ENCODE peak calls at places on chromosomes 3 and 15, in four cellular contexts. One of them, this sample, is unnamed.

GRCh38 chr3:62546266-62546665 is 172.9 kb upstream of the FEZF2 start:
- ATAC-seq in HCT116: no peak
- ATAC-seq in GM12878: no peak
- ATAC-seq in Panc1: no peak
- ATAC-seq in this sample: no peak

GRCh38 chr15:87645723-87646122 is 610.8 kb downstream of the NTRK3 start:
- ATAC-seq in GM12878: no peak
- ATAC-seq in Panc1: no peak
- ATAC-seq in HCT116: no peak
- ATAC-seq in this sample: no peak

GRCh38 chr15:74383695-74384565 is 16.5 kb upstream of the CYP11A1 start:
- ATAC-seq in GM12878: peak; percentile 67
- ATAC-seq in HCT116: peak; percentile 27
- ATAC-seq in Panc1: no peak
- ATAC-seq in this sample: no peak

GRCh38 chr15:23910030-23910429 is 222.9 kb upstream of the NDN start:
- ATAC-seq in GM12878: no peak
- ATAC-seq in HCT116: no peak
- ATAC-seq in Panc1: no peak
- ATAC-seq in this sample: no peak

GRCh38 chr3:51394541-51394940 is 3.5 kb downstream of the RBM15B start:
- ATAC-seq in GM12878: no peak
- ATAC-seq in Panc1: no peak
- ATAC-seq in HCT116: no peak
- ATAC-seq in this sample: no peak

GRCh38 chr15:93965491-93965890 is 265.9 kb upstream of the MCTP2 start:
- ATAC-seq in Panc1: no peak
- ATAC-seq in GM12878: no peak
- ATAC-seq in HCT116: no peak
- ATAC-seq in this sample: no peak

GRCh38 chr3:125057186-125057850 is 1.5 kb upstream of the HEG1 start:
- ATAC-seq in HCT116: no peak
- ATAC-seq in Panc1: peak; percentile 12
- ATAC-seq in GM12878: no peak
- ATAC-seq in this sample: peak; percentile 19

GRCh38 chr3:81734742-81735141 is 26.7 kb downstream of the GBE1 start:
- ATAC-seq in HCT116: peak; percentile 40
- ATAC-seq in GM12878: no peak
- ATAC-seq in Panc1: no peak
- ATAC-seq in this sample: no peak

GRCh38 chr3:39141211-39141995 is 12.0 kb downstream of the CSRNP1 start:
- ATAC-seq in Panc1: no peak
- ATAC-seq in GM12878: peak; percentile 39
- ATAC-seq in HCT116: peak; percentile 88
- ATAC-seq in this sample: peak; percentile 29

GRCh38 chr3:125136966-125137365 is 75.6 kb downstream of the SLC12A8 start:
- ATAC-seq in Panc1: no peak
- ATAC-seq in GM12878: no peak
- ATAC-seq in HCT116: no peak
- ATAC-seq in this sample: no peak

GRCh38 chr15:52186651-52187486 is 4.3 kb downstream of the GNB5 start:
- ATAC-seq in HCT116: no peak
- ATAC-seq in Panc1: no peak
- ATAC-seq in GM12878: no peak
- ATAC-seq in this sample: peak; percentile 67

GRCh38 chr3:61805510-61806080 is 244.2 kb downstream of the PTPRG start:
- ATAC-seq in GM12878: peak; percentile 46
- ATAC-seq in Panc1: no peak
- ATAC-seq in HCT116: no peak
- ATAC-seq in this sample: peak; percentile 31

GRCh38 chr3:144771401-144771870 is 799.8 kb downstream of the DIPK2A start:
- ATAC-seq in Panc1: no peak
- ATAC-seq in HCT116: no peak
- ATAC-seq in GM12878: no peak
- ATAC-seq in this sample: no peak

DNA sequence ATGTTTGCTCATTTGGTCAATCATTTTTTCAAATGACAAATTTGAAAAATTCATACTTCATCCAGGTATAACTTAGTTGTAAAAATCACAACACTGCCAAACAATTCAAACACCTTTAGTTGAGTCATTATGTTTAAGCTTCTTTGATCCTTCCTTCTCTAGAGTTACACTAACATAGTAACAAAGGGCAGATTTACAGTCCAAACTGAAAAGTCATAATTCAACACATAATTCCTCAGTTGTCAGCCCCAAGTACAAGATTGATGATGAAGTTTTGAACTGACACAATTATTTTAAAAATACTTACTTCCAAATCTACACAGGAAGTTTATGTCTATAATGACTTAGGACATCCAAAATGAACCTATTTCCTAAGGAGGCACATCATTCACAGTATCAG is 264.1 kb downstream of the LSAMP start:
- ATAC-seq in GM12878: no peak
- ATAC-seq in HCT116: no peak
- ATAC-seq in Panc1: no peak
- ATAC-seq in this sample: no peak
- TF ChIP-seq POLR2AphosphoS5 in GM12878: no peak
- TF ChIP-seq POLR2AphosphoS5 in HCT116: no peak
- TF ChIP-seq POLR2AphosphoS5 in Panc1: no peak
- TF ChIP-seq POLR2AphosphoS5 in this sample: no peak

DNA sequence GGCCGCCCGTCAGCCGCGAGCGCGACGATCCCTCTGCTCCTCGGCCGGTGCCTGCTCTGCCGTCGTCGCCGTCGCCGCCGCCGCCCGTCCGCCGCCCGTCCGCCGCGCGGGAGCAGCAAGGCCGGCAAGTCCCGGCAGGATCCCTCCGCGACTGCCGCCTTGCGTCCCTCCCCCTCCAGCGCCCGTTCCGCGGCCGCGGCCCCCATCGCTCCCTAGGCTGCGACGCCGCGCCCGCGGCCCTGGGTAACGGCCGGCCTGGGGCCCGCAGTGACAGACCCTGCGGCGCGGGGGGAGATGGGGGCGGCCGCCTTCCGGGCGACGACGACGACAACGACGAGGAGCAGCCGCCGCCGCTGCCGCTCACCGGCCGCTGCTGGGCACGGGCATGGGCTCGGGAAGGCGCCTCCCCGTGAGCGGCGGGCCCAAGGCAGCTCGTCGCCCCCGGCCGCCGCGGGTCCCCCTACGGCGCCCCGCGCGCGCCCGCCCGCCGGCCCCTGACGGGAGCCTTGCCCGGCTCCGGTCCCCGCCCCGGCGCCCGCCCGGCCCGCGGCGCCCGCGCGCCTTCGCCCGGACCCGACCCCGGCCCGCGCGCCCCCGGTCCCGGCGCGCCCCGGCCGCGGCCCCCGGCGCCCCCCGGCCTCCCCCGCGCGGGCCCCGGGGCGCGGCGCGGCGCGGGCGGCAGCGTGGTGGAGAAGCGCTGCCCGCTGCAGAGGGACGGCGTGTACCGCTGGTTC is 177.5 kb downstream of the OR4M2 start:
- ATAC-seq in HCT116: no peak
- ATAC-seq in Panc1: no peak
- ATAC-seq in GM12878: no peak
- ATAC-seq in this sample: no peak
- H3K4me1 ChIP-seq in HCT116: no peaks in the 10 kb centered on the region
- H3K4me1 ChIP-seq in Panc1: no peaks in the 10 kb centered on the region
- H3K4me1 ChIP-seq in GM12878: peaks cover 13% of the 10 kb centered on the region
- H3K4me1 ChIP-seq in this sample: no peaks in the 10 kb centered on the region

DNA sequence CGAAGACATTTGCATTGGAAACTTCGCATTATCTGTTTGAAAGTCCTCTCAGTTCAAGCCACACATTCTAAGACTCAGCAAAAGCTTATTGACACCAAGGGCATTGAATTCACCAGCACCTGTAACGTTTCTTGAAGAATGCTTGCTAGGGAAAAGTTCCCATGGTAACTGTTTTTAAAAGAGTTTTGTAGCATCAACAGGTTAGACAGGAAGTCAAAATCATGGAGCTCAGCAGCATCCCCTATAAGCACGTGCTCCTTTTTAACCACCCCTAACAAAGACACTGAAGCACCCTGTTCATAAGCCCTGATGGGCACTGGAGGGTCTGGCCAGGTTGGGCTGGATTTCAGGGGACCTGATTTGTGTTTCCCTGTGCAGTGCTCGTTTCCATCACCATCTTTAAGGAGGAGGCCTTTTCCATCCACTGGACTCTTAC is 229.7 kb upstream of the BHLHE40 start:
- ATAC-seq in HCT116: no peak
- ATAC-seq in GM12878: peak; percentile 2
- ATAC-seq in Panc1: no peak
- ATAC-seq in this sample: no peak
- TF ChIP-seq POLR2AphosphoS5 in HCT116: no peak
- TF ChIP-seq POLR2AphosphoS5 in GM12878: peak; percentile 89
- TF ChIP-seq POLR2AphosphoS5 in Panc1: no peak
- TF ChIP-seq POLR2AphosphoS5 in this sample: no peak

GRCh38 chr3:9767418-9767817 is 2.3 kb downstream of the CAMK1 start:
- ATAC-seq in Panc1: no peak
- ATAC-seq in GM12878: no peak
- ATAC-seq in HCT116: no peak
- ATAC-seq in this sample: no peak
- H3K4me1 ChIP-seq in Panc1: peaks cover 3% of the 10 kb centered on the region
- H3K4me1 ChIP-seq in GM12878: no peaks in the 10 kb centered on the region
- H3K4me1 ChIP-seq in HCT116: peaks cover 4% of the 10 kb centered on the region
- H3K4me1 ChIP-seq in this sample: peaks cover 53% of the 10 kb centered on the region

GRCh38 chr3:60421749-60422467 is 829.3 kb downstream of the FHIT start:
- ATAC-seq in Panc1: no peak
- ATAC-seq in GM12878: no peak
- ATAC-seq in HCT116: no peak
- ATAC-seq in this sample: no peak

GRCh38 chr3:60423556-60423955 is 827.7 kb downstream of the FHIT start:
- ATAC-seq in HCT116: no peak
- ATAC-seq in GM12878: no peak
- ATAC-seq in Panc1: no peak
- ATAC-seq in this sample: no peak

GRCh38 chr3:60414047-60414446 is 837.2 kb downstream of the FHIT start:
- ATAC-seq in HCT116: no peak
- ATAC-seq in Panc1: no peak
- ATAC-seq in GM12878: no peak
- ATAC-seq in this sample: no peak

GRCh38 chr3:60417590-60417989 is 833.7 kb downstream of the FHIT start:
- ATAC-seq in HCT116: no peak
- ATAC-seq in GM12878: no peak
- ATAC-seq in Panc1: no peak
- ATAC-seq in this sample: no peak
- TF ChIP-seq POLR2AphosphoS5 in HCT116: no peak
- TF ChIP-seq POLR2AphosphoS5 in GM12878: no peak
- TF ChIP-seq POLR2AphosphoS5 in Panc1: no peak
- TF ChIP-seq POLR2AphosphoS5 in this sample: no peak

DNA sequence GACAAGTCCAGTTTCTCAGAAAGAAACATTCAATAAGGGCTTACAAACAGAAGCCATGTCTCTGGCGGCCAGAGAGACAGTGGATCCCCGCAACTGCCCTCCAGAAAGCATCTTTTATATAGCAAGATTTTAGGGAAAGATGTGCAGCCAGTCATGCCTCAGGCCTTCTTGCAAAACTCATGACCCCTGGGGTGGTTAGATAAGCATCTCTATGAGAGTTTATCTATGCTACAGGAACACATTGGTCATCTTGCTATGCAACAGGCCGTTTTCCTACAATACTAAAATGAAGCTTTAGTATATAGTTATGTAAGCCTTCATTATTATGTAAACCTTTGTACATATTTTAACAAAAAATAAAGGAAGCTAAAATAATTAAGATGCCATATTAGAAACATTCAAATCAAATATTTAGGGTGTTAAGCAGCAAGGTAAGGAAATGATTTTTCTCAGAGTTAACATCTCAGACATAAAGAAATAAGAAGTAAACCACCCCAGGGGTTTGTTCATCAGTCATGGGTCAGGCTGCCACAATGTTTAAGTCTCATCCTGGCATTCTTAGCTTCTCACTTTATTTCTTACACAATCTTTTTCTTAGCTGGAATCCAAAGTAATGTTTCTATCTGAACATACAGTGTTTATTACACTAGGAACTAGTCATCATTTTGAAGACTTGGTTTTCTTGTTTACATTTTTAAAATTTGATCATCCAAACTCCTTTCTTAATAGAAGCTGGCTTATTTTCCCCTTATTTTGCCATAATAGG is 6.3 kb upstream of the FSIP1 start:
- ATAC-seq in HCT116: no peak
- ATAC-seq in GM12878: no peak
- ATAC-seq in Panc1: no peak
- ATAC-seq in this sample: no peak
- H3K4me1 ChIP-seq in HCT116: peaks cover 11% of the 10 kb centered on the region
- H3K4me1 ChIP-seq in GM12878: peaks cover 15% of the 10 kb centered on the region
- H3K4me1 ChIP-seq in Panc1: peaks cover 25% of the 10 kb centered on the region
- H3K4me1 ChIP-seq in this sample: peaks cover 3% of the 10 kb centered on the region

GRCh38 chr3:151841801-151842200 is 27.9 kb downstream of the AADAC start:
- ATAC-seq in HCT116: no peak
- ATAC-seq in GM12878: no peak
- ATAC-seq in Panc1: no peak
- ATAC-seq in this sample: no peak
- TF ChIP-seq POLR2AphosphoS5 in HCT116: no peak
- TF ChIP-seq POLR2AphosphoS5 in GM12878: no peak
- TF ChIP-seq POLR2AphosphoS5 in Panc1: no peak
- TF ChIP-seq POLR2AphosphoS5 in this sample: no peak